ENCODE peak calls at places on chromosomes 3 and 15, in six cellular contexts. R is stimulated activated CD4-positive, alpha-beta T cell treated with anti-CD3 and anti-CD28 coated beads, Interleukin-4, amount 100 ng/mL, for 48 hours; I is NAMALWA; M is endothelial cell; A is putamen; E is amygdala. H is an unnamed sample.
A peak's percentile ranks its signal among the peaks of the same experiment; 100 is the strongest.

GRCh38 chr15:101237161-101237775 is 14.6 kb downstream of the CHSY1 start:
- DNase-seq in R (no peak), I (no peak), M (no peak), A (no peak), E (no peak), H (no peak)

GRCh38 chr3:126208182-126208581 is 27.8 kb upstream of the ALDH1L1 start:
- DNase-seq in R (no peak), I (no peak), M (no peak), A (no peak), E (no peak), H (no peak)

GRCh38 chr15:78087944-78088772 is 4.2 kb upstream of the SH2D7 start:
- DNase-seq in R (no peak), I (peak; percentile 50), M (no peak), A (no peak), E (no peak), H (peak; percentile 53)

GRCh38 chr3:52144034-52144795 is 10.0 kb downstream of the POC1A start:
- DNase-seq in R (peak; percentile 77), I (peak; percentile 68), M (peak; percentile 85), A (peak; percentile 79), E (peak; percentile 78), H (peak; percentile 89)

GRCh38 chr3:193863657-193864323 is 270.8 kb downstream of the OPA1 start:
- DNase-seq in R (no peak), I (no peak), M (no peak), A (no peak), E (no peak), H (no peak)

GRCh38 chr15:29244544-29244943 is 25.1 kb downstream of the NSMCE3 start:
- DNase-seq in R (no peak), I (no peak), M (no peak), A (no peak), E (no peak), H (no peak)

GRCh38 chr3:3998140-3998977 is 199.1 kb downstream of the LRRN1 start:
- DNase-seq in R (no peak), I (peak; percentile 81), M (peak; percentile 27), A (peak; percentile 15), E (no peak), H (peak; percentile 3)

GRCh38 chr15:95086543-95087252 is 855.3 kb downstream of the MCTP2 start:
- DNase-seq in R (no peak), I (no peak), M (no peak), A (no peak), E (no peak), H (no peak)

GRCh38 chr3:143585720-143586456 is 262.4 kb downstream of the SLC9A9 start:
- DNase-seq in R (peak; percentile 3), I (no peak), M (no peak), A (no peak), E (no peak), H (no peak)

GRCh38 chr3:47440131-47440530 is 35.6 kb downstream of the SCAP start:
- DNase-seq in R (no peak), I (no peak), M (no peak), A (peak; percentile 64), E (peak; percentile 36), H (no peak)

GRCh38 chr3:61253756-61254155 is 2.5 kb upstream of the FHIT start:
- DNase-seq in R (no peak), I (no peak), M (no peak), A (no peak), E (no peak), H (no peak)

GRCh38 chr3:33664195-33664594 is 53.9 kb downstream of the CLASP2 start:
- DNase-seq in R (no peak), I (no peak), M (no peak), A (no peak), E (no peak), H (no peak)

GRCh38 chr3:158260392-158260791 is 150.5 kb downstream of the RSRC1 start:
- DNase-seq in R (no peak), I (no peak), M (no peak), A (no peak), E (no peak), H (no peak)

GRCh38 chr15:35618260-35619188 is 72.6 kb upstream of the DPH6 start:
- DNase-seq in R (no peak), I (peak; percentile 2), M (no peak), A (no peak), E (no peak), H (no peak)

GRCh38 chr3:108090066-108090700 is 648 bp downstream of the CD47 start:
- DNase-seq in R (peak; percentile 57), I (peak; percentile 69), M (peak; percentile 13), A (peak; percentile 57), E (no peak), H (peak; percentile 47)

GRCh38 chr15:72358532-72359180 is 17.2 kb downstream of the HEXA start:
- DNase-seq in R (no peak), I (no peak), M (no peak), A (no peak), E (no peak), H (no peak)

GRCh38 chr3:156183396-156183795 is 63.0 kb downstream of the KCNAB1 start:
- DNase-seq in R (no peak), I (no peak), M (no peak), A (no peak), E (no peak), H (no peak)

GRCh38 chr3:73292241-73292640 is 230.8 kb downstream of the EBLN2 start:
- DNase-seq in R (no peak), I (no peak), M (no peak), A (no peak), E (no peak), H (no peak)

GRCh38 chr3:47011371-47011770 is 31.9 kb downstream of the NBEAL2 start:
- DNase-seq in R (no peak), I (no peak), M (no peak), A (no peak), E (no peak), H (no peak)

GRCh38 chr15:78597583-78597982 is 23.2 kb downstream of the CHRNA3 start:
- DNase-seq in R (no peak), I (no peak), M (no peak), A (no peak), E (no peak), H (no peak)

GRCh38 chr15:79436037-79436780 is 4.1 kb downstream of the MINAR1 start:
- DNase-seq in R (no peak), I (no peak), M (no peak), A (no peak), E (no peak), H (no peak)

GRCh38 chr3:50008931-50009330 is 69.0 kb downstream of the RBM6 start:
- DNase-seq in R (no peak), I (no peak), M (no peak), A (no peak), E (no peak), H (no peak)

GRCh38 chr3:170154084-170154483 is 27.4 kb downstream of the PHC3 start:
- DNase-seq in R (no peak), I (no peak), M (no peak), A (no peak), E (no peak), H (no peak)

GRCh38 chr3:130901463-130902204 is 7.8 kb downstream of the ATP2C1 start:
- DNase-seq in R (no peak), I (no peak), M (no peak), A (no peak), E (no peak), H (no peak)